ENCODE peak calls at places on chromosomes 1 and 21, in nine cellular contexts. F, P, X, J, Q, N, E, R and Z are unnamed samples.

GRCh38 chr1:209506101-209506500 is 77.4 kb upstream of the CAMK1G start:
- DNase-seq in F (no peak), X (no peak), R (no peak), Q (no peak), E (no peak), J (no peak), N (no peak), P (no peak), Z (no peak)

GRCh38 chr21:37982496-37983318 is 66.5 kb upstream of the KCNJ6 start:
- DNase-seq in Q (no peak), F (no peak), X (no peak), R (no peak), N (no peak), J (no peak), E (no peak), P (no peak), Z (no peak)

GRCh38 chr1:154957258-154957657 is 1.4 kb upstream of the PBXIP1 start:
- DNase-seq in R (no peak), E (no peak), F (peak; percentile 57), N (no peak), J (no peak), X (no peak), Q (no peak), P (no peak), Z (no peak)

GRCh38 chr1:174964261-174964984 is 35.3 kb upstream of the CACYBP start:
- DNase-seq in P (no peak), X (peak; percentile 16), Q (peak; percentile 29), N (no peak), J (no peak), E (peak; percentile 12), R (no peak), F (no peak), Z (no peak)

GRCh38 chr1:161718559-161719324 is 2.6 kb upstream of the FCRLB start:
- DNase-seq in F (no peak), R (no peak), J (no peak), P (peak; percentile 39), E (no peak), Q (no peak), N (no peak), X (no peak), Z (no peak)

GRCh38 chr1:43437031-43437973 is 16.4 kb downstream of the HYI start:
- DNase-seq in E (no peak), F (no peak), R (no peak), P (no peak), J (no peak), X (no peak), N (no peak), Q (no peak), Z (no peak)

GRCh38 chr1:209490013-209490412 is 93.5 kb upstream of the CAMK1G start:
- DNase-seq in Q (no peak), N (no peak), R (no peak), E (no peak), P (no peak), F (peak; percentile 22), J (no peak), X (no peak), Z (no peak)

GRCh38 chr1:53602376-53602775 is 136.6 kb downstream of the GLIS1 start:
- DNase-seq in N (no peak), F (no peak), R (no peak), P (no peak), X (no peak), E (no peak), J (no peak), Q (no peak), Z (no peak)

GRCh38 chr1:177170756-177171535 is at the start of gene BRINP2:
- DNase-seq in J (no peak), R (no peak), Q (no peak), N (no peak), P (peak; percentile 38), X (no peak), E (no peak), F (peak; percentile 53), Z (no peak)

GRCh38 chr1:183366116-183366515 is 52.1 kb downstream of the NMNAT2 start:
- DNase-seq in E (no peak), N (no peak), P (no peak), F (no peak), Q (no peak), J (no peak), X (no peak), R (no peak), Z (no peak)

GRCh38 chr1:31170486-31170735 is 69.3 kb downstream of the NKAIN1 start:
- DNase-seq in P (no peak), N (no peak), E (no peak), F (no peak), Q (no peak), J (no peak), R (no peak), X (no peak), Z (no peak)

GRCh38 chr1:117561071-117561470 is 44.8 kb upstream of the TENT5C start:
- DNase-seq in E (no peak), X (no peak), P (no peak), J (no peak), R (no peak), N (no peak), F (no peak), Q (peak; percentile 9), Z (no peak)

GRCh38 chr1:43147625-43148319 is 24.3 kb downstream of the EBNA1BP2 start:
- DNase-seq in N (peak; percentile 7), P (no peak), R (peak; percentile 26), Q (peak; percentile 43), X (no peak), J (peak; percentile 15), F (peak; percentile 77), E (peak; percentile 12), Z (peak; percentile 25)

GRCh38 chr1:10677508-10678364 is 118.7 kb downstream of the CASZ1 start:
- DNase-seq in X (no peak), J (no peak), F (peak; percentile 33), Q (no peak), E (no peak), R (no peak), P (no peak), N (no peak), Z (no peak)

GRCh38 chr21:34864370-34865209 is 184.5 kb downstream of the RUNX1 start:
- DNase-seq in N (no peak), Q (no peak), J (no peak), E (no peak), R (no peak), X (no peak), P (no peak), F (no peak), Z (no peak)

GRCh38 chr21:29684106-29684505 is 255.7 kb downstream of the GRIK1 start:
- DNase-seq in R (no peak), F (no peak), X (no peak), E (no peak), J (no peak), Q (no peak), N (no peak), P (no peak), Z (no peak)

GRCh38 chr21:28207776-28208175 is 784.9 kb downstream of the LTN1 start:
- DNase-seq in Q (no peak), N (no peak), X (no peak), F (peak; percentile 26), P (no peak), J (no peak), R (no peak), E (no peak), Z (no peak)

GRCh38 chr1:209863766-209864485 is 36.2 kb downstream of the UTP25 start:
- DNase-seq in E (no peak), R (no peak), F (no peak), J (no peak), P (no peak), Q (no peak), N (no peak), X (no peak), Z (no peak)

GRCh38 chr1:56575865-56576264 is 3.5 kb downstream of the PLPP3 start:
- DNase-seq in N (no peak), E (no peak), R (no peak), P (peak; percentile 20), X (no peak), Q (no peak), F (no peak), J (no peak), Z (no peak)

GRCh38 chr1:36450270-36450918 is at the start of gene OSCP1:
- DNase-seq in X (peak; percentile 75), J (peak; percentile 80), P (peak; percentile 98), Q (peak; percentile 90), E (peak; percentile 86), F (peak; percentile 97), R (peak; percentile 90), N (peak; percentile 69), Z (peak; percentile 99)

GRCh38 chr21:45021428-45022347 is 52.7 kb upstream of the ADARB1 start:
- DNase-seq in E (no peak), F (no peak), Q (no peak), P (no peak), J (no peak), R (no peak), X (no peak), N (no peak), Z (no peak)